ENCODE peak calls at places on chromosomes 12 and 14, in four cellular contexts. D is body of pancreas; J is CD8-positive, alpha-beta T cell; R is left ventricle myocardium inferior. F is an unnamed sample.

GRCh38 chr12:45730842-45731336 is 1.4 kb downstream of the ARID2 start:
- DNase-seq in D (no peak), J (peak; percentile 27), R (no peak), F (no peak)

GRCh38 chr14:35851823-35852222 is 25.7 kb downstream of the BRMS1L start:
- DNase-seq in J (no peak), D (no peak), R (no peak), F (no peak)

GRCh38 chr12:31004666-31005065 is 69.0 kb upstream of the DDX11 start:
- DNase-seq in D (no peak), R (no peak), J (no peak), F (no peak)

GRCh38 chr14:98867726-98868125 is 404.3 kb downstream of the BCL11B start:
- DNase-seq in D (no peak), J (no peak), R (no peak), F (no peak)

GRCh38 chr12:118402251-118402650 is 25.9 kb downstream of the SUDS3 start:
- DNase-seq in R (no peak), D (no peak), J (no peak), F (no peak)

GRCh38 chr12:89574736-89575208 is 48.9 kb upstream of the POC1B start:
- DNase-seq in J (no peak), D (no peak), R (no peak), F (no peak)

GRCh38 chr12:123269980-123270379 is 1.7 kb downstream of the CDK2AP1 start:
- DNase-seq in R (no peak), J (no peak), D (peak; percentile 19), F (peak; percentile 50)

GRCh38 chr14:66078031-66078430 is 408.1 kb upstream of the CCDC196 start:
- DNase-seq in J (no peak), D (no peak), R (no peak), F (no peak)

GRCh38 chr14:67680121-67680602 is 5.7 kb upstream of the VTI1B start:
- DNase-seq in J (no peak), R (no peak), D (no peak), F (no peak)

GRCh38 chr12:39420043-39420442 is 22.9 kb downstream of the KIF21A start:
- DNase-seq in D (no peak), R (no peak), J (no peak), F (no peak)

GRCh38 chr12:39417916-39418315 is 25.0 kb downstream of the KIF21A start:
- DNase-seq in R (no peak), J (no peak), D (no peak), F (no peak)

GRCh38 chr12:39419471-39419870 is 23.4 kb downstream of the KIF21A start:
- DNase-seq in J (no peak), R (no peak), D (no peak), F (no peak)

GRCh38 chr12:39412210-39412609 is 30.7 kb downstream of the KIF21A start:
- DNase-seq in J (no peak), R (no peak), D (no peak), F (no peak)

GRCh38 chr12:39413836-39414771 is 28.8 kb downstream of the KIF21A start:
- DNase-seq in R (no peak), J (no peak), D (no peak), F (no peak)
- H3K4me3 ChIP-seq in R (no peak overlapping the region), J (no peak overlapping the region), D (no peak overlapping the region), F (no peak overlapping the region)

DNA sequence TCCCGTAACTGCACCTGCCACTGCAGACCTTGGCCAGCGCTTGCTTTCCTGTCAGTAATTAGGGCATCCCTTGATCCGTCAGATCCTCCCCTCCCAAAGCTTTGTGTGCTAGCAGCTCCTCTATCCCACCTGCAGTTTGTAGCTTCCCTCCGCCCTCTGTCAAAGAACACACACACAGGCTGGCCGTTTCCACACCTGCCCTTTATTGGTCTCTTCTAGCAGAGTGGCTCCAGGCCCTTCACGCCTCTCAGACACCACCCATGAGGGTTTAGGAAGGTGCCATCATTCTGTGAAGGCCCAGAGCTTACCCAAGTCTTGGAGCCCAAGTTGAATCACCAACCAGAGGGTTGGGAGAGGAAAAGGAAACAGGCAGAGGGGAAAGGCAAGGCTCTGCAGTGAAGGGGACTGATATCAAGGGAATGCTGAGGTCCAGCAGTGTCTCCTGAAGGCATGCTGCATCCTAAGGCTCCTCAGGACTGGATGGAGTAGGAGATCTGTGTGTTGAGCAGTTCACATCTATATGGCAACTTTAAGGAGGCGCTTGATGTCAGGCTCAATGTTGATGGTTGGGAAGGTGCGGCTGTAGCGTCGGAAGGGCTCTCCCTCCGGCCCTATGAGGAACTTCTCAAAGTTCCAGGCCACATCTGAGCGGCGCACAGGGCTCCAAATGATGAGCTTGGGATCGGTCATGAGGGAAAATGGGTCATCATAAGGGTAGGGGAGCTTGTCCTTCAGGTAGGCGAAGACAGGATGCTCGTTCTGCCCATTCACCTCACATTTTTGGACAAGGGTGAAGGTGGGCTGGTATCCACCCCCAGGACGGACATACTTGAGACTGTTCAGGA is 3.4 kb downstream of the GPX2 start:
- DNase-seq in R (no peak), D (no peak), J (no peak), F (no peak)
- H3K4me3 ChIP-seq in R (no peak overlapping the region), D (no peak overlapping the region), J (no peak overlapping the region), F (no peak overlapping the region)

DNA sequence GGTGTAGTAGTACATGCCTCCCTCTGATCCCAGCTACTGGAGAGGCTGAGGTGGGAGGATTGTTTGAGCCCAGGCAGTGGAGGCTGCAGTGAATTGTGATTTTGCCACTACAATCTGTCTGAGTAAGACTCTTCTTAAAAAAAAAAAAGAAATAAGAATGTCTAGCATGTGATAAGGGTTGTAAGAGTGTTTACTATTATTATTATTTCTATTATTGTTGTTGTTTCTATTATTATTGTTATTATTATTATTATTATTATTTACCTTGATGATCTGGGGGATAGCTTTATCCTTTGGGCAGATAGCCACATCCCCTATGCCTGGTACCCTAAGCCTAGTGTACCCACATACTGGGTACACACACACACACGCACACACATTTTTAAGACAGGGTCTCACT is 4.3 kb downstream of the OAS3 start:
- DNase-seq in R (no peak), J (no peak), D (no peak), F (no peak)
- H3K4me3 ChIP-seq in R (no peak overlapping the region), J (no peak overlapping the region), D (no peak overlapping the region), F (no peak overlapping the region)

GRCh38 chr14:89367449-89368120 is 49.4 kb downstream of the FOXN3 start:
- DNase-seq in J (no peak), R (no peak), D (peak; percentile 41), F (no peak)
- H3K4me3 ChIP-seq in J (no peak overlapping the region), R (peak overlapping the region; percentile 37), D (no peak overlapping the region), F (peak overlapping the region; percentile 23)

DNA sequence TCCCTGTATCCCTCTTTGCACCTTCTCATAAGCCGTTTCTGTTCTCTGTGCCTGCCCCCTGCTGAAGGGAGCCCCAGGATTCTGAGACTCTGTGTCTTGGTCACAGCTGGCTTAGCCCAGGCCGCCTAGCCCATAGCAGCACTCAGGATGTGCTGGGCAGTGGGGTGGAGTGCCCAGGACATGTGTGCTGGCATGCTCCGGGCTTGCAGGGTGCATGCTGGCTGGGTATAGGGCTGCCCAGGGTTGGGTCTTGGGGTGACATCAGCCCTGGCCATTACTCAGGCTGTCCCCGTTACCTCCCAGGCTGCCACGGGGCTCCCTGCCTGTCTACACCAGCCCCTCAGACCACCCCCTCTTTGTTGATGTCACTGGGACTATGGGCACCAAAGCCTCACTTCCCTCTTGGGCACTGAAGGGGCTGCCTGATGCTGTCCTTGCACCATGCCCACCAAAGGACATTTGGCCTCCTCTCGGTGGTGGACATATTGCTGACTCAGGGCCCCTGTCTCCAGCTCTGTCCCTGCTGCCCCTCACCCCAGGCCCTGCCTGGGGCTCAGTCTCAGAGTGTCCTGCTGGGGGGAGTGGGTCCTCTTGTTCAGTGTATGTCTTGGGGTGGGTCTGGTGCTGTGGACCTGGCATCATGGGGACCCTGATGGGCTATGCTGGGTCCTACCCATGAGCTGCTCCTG is 2.4 kb downstream of the CEP170B start:
- DNase-seq in D (no peak), R (peak; percentile 11), J (no peak), F (no peak)
- H3K4me3 ChIP-seq in D (no peak overlapping the region), R (no peak overlapping the region), J (no peak overlapping the region), F (no peak overlapping the region)

GRCh38 chr14:22065372-22065771 is 391.8 kb upstream of the OR4E1 start:
- DNase-seq in D (no peak), J (no peak), R (no peak), F (no peak)

GRCh38 chr14:22070119-22070982 is 396.7 kb upstream of the OR4E1 start:
- DNase-seq in R (peak; percentile 46), J (peak; percentile 61), D (no peak), F (no peak)

GRCh38 chr14:22071001-22071400 is 397.4 kb upstream of the OR4E1 start:
- DNase-seq in J (peak; percentile 58), D (no peak), R (no peak), F (no peak)
- H3K4me3 ChIP-seq in J (peak overlapping the region; percentile 69), D (no peak overlapping the region), R (peak overlapping the region; percentile 37), F (no peak overlapping the region)

F was measured in aorta.